ENCODE peak calls at places on chromosomes 16 and 17, in four cellular contexts. W is H1, I is K562, H is HepG2. A is an unnamed sample.

GRCh38 chr17:29346462-29346861 is 43.7 kb upstream of the TAOK1 start:
- DNase-seq in W (no peak), H (no peak), I (no peak), A (no peak)

GRCh38 chr17:81432873-81433451 is 37.7 kb downstream of the BAHCC1 start:
- DNase-seq in H (no peak), I (no peak), W (no peak), A (no peak)

GRCh38 chr17:323181-323580 is 29.4 kb downstream of the RPH3AL start:
- DNase-seq in H (no peak), I (no peak), W (peak), A (no peak)

GRCh38 chr17:80877095-80877828 is 114.4 kb upstream of the CHMP6 start:
- DNase-seq in H (no peak), I (no peak), W (no peak), A (peak)

GRCh38 chr17:35052780-35053179 is 10.7 kb downstream of the RFFL start:
- DNase-seq in I (no peak), H (no peak), W (no peak), A (no peak)

GRCh38 chr17:46916211-46916610 is 6.7 kb upstream of the GOSR2 start:
- DNase-seq in I (no peak), W (no peak), H (no peak), A (no peak)

GRCh38 chr17:65456368-65457151 is 104.9 kb downstream of the AXIN2 start:
- DNase-seq in H (no peak), I (no peak), W (no peak), A (no peak)

GRCh38 chr16:50246299-50247122 is 19.8 kb upstream of the ADCY7 start:
- DNase-seq in H (no peak), W (peak), I (no peak), A (no peak)

GRCh38 chr17:73698966-73699365 is 54.7 kb upstream of the SDK2 start:
- DNase-seq in I (no peak), H (no peak), W (no peak), A (no peak)

GRCh38 chr16:86199182-86199581 is 300.2 kb downstream of the IRF8 start:
- DNase-seq in I (no peak), H (no peak), W (no peak), A (no peak)

GRCh38 chr16:31664683-31665482 is 137.2 kb downstream of the AHSP start:
- DNase-seq in I (no peak), W (no peak), H (no peak), A (no peak)

GRCh38 chr17:29870836-29871430 is 59.1 kb downstream of the SSH2 start:
- DNase-seq in W (no peak), I (no peak), H (no peak), A (no peak)

GRCh38 chr16:2469399-2470233 is 1.5 kb upstream of the NTN3 start:
- DNase-seq in W (no peak), I (no peak), H (no peak), A (no peak)

GRCh38 chr17:72616457-72616856 is 476.0 kb downstream of the SLC39A11 start:
- DNase-seq in H (no peak), W (no peak), I (no peak), A (no peak)

GRCh38 chr17:9072626-9073339 is 51.5 kb downstream of the NTN1 start:
- DNase-seq in H (no peak), W (no peak), I (no peak), A (no peak)

GRCh38 chr17:47280072-47280811 is 26.6 kb downstream of the ITGB3 start:
- DNase-seq in W (no peak), I (peak), H (no peak), A (no peak)

GRCh38 chr17:74833501-74834361 is 26.0 kb downstream of the GRIN2C start:
- DNase-seq in I (no peak), H (no peak), W (no peak), A (no peak)

GRCh38 chr16:11403534-11403795 is 58.2 kb downstream of the RMI2 start:
- DNase-seq in W (no peak), H (no peak), I (no peak), A (no peak)

GRCh38 chr17:75693500-75694481 is 26.7 kb downstream of the SAP30BP start:
- DNase-seq in W (no peak), I (no peak), H (no peak), A (no peak)

GRCh38 chr17:64641499-64641898 is 20.6 kb downstream of the SMURF2 start:
- DNase-seq in W (no peak), I (peak), H (no peak), A (no peak)

GRCh38 chr17:48500435-48501426 is 30.1 kb downstream of the HOXB1 start:
- DNase-seq in W (no peak), H (no peak), I (peak), A (no peak)

GRCh38 chr16:80054656-80055055 is 454.1 kb upstream of the MAF start:
- DNase-seq in H (no peak), I (no peak), W (no peak), A (no peak)

GRCh38 chr17:34236341-34236892 is 18.7 kb upstream of the CCL2 start:
- DNase-seq in H (no peak), I (no peak), W (no peak), A (no peak)

GRCh38 chr17:67733371-67733770 is 15.6 kb downstream of the NOL11 start:
- DNase-seq in I (no peak), W (no peak), H (no peak), A (no peak)

GRCh38 chr17:2081564-2081963 is 26.7 kb downstream of the HIC1 start:
- DNase-seq in H (no peak), W (no peak), I (no peak), A (no peak)

GRCh38 chr17:4537451-4538235 is 17.5 kb downstream of the MYBBP1A start:
- DNase-seq in I (no peak), H (no peak), W (no peak), A (no peak)

GRCh38 chr17:11245187-11245586 is 4.2 kb downstream of the SHISA6 start:
- DNase-seq in H (no peak), W (no peak), I (no peak), A (no peak)

GRCh38 chr17:73663614-73664013 is 19.4 kb upstream of the SDK2 start:
- DNase-seq in H (no peak), W (no peak), I (no peak), A (no peak)

GRCh38 chr16:50093607-50094570 is 28.1 kb downstream of the HEATR3 start:
- DNase-seq in I (no peak), W (no peak), H (no peak), A (no peak)

DNA sequence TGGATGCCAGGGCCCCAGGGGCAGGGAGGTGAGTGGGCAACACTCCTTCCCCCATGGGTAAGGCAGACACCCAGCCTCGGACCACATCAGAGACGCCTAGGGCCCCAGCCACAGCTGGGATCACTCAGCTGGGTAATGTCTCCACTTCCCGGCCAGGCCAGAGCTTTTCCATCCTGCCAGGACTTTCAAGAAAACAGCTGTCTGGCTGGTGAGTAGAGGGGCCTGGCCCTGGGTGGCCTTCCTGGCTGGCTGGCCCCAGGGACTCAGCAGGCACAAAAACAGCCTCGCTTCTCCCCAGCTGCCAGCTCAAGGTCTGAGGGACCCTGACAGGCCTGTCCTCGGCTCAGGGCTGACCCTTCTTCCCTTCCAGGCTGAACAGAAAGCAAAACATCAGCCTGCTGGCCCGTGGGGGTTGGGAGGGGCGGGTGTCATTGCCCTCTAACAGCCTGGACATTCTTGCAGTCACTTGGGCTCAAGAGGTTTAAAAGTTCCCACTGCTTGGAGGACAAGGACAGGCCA is 45.3 kb upstream of the JPH3 start:
- DNase-seq in I (no peak), W (no peak), H (no peak), A (no peak)
- TF ChIP-seq HDAC6 in I (no peak), W (no peak), H (no peak), A (no peak)

GRCh38 chr17:60645918-60646523 is 31.6 kb upstream of the BCAS3 start:
- DNase-seq in W (no peak), I (no peak), H (no peak), A (no peak)
- TF ChIP-seq HDAC6 in W (no peak), I (no peak), H (no peak), A (no peak)

GRCh38 chr16:64370112-64370511 is 751.8 kb downstream of the CDH11 start:
- DNase-seq in W (no peak), H (no peak), I (no peak), A (no peak)
- TF ChIP-seq HDAC6 in W (no peak), H (no peak), I (no peak), A (no peak)

DNA sequence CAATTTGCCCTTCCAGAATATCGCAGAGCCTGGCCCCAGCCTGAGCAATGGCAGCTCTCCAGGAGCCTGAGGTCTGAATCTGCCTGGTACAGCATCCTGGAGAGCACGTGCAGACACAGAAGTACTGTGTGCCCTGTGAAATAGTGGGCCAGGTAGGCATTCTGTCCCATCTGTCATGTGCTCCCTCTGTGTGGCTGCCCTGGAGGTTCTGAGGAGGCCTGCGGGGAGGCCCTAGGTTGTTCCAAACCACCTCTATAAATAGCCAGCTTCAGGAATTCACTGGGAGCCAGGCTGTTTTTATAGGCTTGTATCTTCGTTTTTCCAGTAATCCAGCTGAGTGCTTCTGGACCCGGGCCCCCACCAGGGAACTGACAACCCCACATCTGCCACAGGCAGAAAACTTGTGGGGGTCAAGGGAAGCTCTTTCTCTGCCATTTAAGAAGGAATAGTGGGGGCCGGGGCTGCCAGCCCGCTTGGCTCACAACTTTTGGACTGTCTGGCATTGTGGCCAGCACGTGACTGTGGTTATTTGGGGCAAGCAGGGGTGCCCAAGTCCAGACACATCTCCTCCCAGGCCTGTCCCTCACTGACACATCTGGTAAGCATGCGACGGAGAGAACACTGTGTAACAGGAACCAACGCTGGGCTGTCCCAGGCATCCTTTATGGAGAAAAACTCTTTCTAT is 356.3 kb upstream of the TNRC6C start:
- DNase-seq in H (no peak), W (peak), I (no peak), A (no peak)
- TF ChIP-seq HDAC6 in H (no peak), W (no peak), I (no peak), A (no peak)

DNA sequence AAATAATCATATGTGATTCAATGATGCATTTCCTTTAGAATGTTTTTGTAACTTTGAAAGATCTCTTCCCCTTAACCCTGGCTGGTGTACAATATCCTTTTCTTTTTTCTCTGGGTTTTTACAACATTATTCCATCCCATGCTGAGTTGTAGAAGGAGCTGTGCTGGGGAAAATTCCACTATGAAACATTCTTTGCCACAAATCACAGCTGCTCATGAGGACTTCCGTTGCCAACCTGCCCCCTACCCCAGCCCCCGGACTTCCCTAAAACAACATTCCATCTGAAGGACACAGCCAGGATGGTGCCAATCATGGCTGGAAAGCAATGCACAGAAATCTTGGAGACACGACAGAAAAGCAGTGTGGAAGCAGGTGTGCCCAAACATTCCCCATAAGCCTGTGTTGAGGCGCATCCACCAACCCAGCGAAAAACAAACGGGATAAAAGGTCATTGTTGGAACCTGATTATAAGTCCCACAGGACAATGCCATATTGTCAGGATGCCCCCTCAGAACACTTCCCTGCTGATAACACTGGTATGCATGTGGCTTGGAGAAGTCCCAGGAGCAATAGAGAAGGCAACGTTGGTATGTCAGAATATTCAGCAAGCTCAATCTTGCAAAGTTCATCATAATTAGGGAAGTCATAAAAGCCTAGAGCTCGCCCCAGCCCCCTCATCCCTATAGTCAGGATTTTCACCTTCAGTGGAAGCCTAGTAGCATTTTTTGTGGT is 475.0 kb downstream of the HS3ST3B1 start:
- DNase-seq in H (no peak), W (no peak), I (no peak), A (no peak)
- TF ChIP-seq HDAC6 in H (no peak), W (no peak), I (no peak), A (no peak)

GRCh38 chr17:79216826-79217225 is 142.2 kb downstream of the ENGASE start:
- DNase-seq in H (no peak), I (no peak), W (no peak), A (no peak)

GRCh38 chr17:79215631-79216030 is 141.0 kb downstream of the ENGASE start:
- DNase-seq in W (no peak), I (no peak), H (no peak), A (no peak)

GRCh38 chr17:79216391-79216790 is 141.8 kb downstream of the ENGASE start:
- DNase-seq in I (no peak), W (no peak), H (no peak), A (no peak)

GRCh38 chr17:79214459-79214858 is 139.8 kb downstream of the ENGASE start:
- DNase-seq in H (no peak), I (no peak), W (no peak), A (no peak)

DNA sequence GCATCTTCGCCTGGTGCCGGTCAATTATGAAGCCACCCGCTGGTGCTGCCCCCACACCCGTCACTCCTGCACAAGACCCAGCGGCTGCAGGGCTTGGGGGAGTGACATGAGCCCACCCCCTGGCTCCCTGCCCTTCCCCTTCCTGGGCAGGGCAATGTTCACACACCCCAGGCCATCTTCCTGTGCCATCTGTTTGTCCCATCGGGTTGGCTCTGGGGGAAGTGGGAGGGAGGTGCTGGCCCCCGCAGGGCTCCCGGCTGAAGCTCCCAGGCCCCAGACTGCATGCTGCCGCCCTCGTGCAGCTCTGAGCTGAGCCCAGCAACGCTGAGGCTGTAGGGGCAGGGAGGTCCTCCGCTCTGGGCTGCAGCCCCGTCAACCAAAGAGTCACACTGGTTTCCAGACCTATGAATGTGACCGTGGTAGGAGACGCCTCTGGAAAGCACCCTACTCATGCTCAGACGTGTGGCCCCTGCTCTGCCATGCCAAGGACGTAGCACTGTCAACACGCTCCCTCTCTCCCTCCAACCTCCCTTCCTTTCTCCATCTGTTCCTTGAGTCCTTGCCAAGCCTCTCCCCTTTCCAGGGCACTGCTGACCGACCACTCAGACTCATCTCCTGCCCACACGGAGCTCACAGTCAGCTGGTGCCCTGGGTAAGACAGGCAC is 140.4 kb downstream of the ENGASE start:
- DNase-seq in I (no peak), H (no peak), W (no peak), A (no peak)
- TF ChIP-seq HDAC6 in I (no peak), H (no peak), W (no peak), A (no peak)

DNA sequence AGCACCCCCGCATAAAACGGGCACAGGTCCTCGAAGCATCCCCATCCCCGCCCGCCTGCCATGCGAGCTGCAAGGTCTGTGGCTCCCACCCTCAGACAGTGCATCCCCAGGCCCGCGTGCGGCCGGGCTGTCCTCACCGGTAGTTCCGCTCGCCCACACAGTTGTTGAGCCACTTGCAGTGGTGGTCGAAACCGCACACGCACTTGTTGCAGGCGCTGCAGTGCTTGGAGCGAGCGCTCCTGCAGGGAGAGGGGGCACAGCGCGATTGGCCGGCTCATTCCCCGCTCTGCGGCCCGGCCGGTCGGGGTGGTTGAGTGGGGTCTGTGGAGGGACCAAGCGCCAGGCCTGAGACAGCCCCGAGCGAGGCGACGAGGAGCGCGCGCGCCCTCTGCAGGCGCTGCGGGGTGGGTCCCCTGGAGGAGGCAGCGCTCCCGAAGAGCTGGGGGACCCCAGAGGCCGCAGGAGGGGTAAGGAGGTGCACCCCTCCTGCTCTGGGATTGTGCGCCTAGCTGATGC is 6.0 kb upstream of the TPPP3 start:
- DNase-seq in H (no peak), I (peak), W (peak), A (no peak)
- TF ChIP-seq HDAC6 in H (no peak), I (no peak), W (no peak), A (no peak)

DNA sequence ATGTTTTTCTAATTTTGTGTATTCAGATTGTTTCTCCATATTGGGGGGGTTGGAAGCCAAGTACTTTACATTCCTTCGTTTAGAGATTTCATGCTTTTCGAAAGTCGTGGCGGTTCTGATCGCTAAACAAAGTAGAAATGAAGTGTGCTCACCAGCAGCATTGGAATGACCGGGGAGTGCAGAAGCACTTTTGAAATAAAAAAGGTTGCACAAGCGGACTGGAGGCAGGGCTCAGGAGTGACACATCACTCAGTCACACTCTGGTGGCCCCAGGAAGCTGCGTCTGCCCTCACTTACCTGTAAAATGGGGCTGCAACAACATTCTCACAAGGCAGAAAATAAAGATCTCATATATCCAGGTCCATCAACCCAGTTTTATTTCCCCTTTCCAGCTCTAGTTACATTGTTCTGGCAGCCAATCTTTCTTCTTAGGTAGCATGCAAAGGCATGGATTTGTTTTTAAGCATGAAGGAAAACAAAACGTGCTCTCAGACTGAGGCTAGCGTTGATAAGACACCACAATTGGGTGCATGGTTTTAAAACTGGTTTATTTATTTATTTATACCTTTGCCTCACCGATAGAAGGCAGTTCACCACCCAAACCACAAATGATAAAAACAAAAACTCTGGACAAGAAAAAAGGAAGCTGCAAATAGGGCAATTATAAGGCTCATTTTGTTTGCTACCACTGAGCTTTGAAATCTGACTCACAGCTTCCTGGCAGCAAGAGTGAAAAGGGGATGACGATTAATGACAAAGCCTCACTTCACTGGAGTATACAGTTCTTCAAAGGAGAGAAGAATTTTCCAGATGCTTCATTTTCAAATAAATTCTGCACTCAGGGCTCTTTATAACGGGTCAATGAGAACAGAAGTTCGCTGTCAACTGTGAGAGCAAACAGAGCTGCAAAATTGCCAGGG is 278.6 kb upstream of the IRX5 start:
- DNase-seq in H (no peak), I (no peak), W (no peak), A (no peak)
- TF ChIP-seq HDAC6 in H (no peak), I (no peak), W (no peak), A (no peak)

A was measured in GM12878.